ENCODE peak calls at places on chromosome 21, in eight cellular contexts. C is H7, Q is kidney tubule cell, J is HT-29, M is substantia nigra, Y is BE2C, O is HTR-8/SVneo, R is LoVo. A is an unnamed sample.

GRCh38 chr21:40404319-40404906 is 442.5 kb downstream of the DSCAM start:
- DNase-seq in O (no peak), R (no peak), J (no peak), Q (no peak), C (no peak), M (no peak), Y (no peak), A (no peak)

GRCh38 chr21:39258207-39258606 is 55.2 kb downstream of the BRWD1 start:
- DNase-seq in Y (no peak), J (no peak), M (no peak), Q (no peak), O (no peak), R (no peak), C (no peak), A (no peak)

GRCh38 chr21:34884346-34884929 is 164.7 kb downstream of the RUNX1 start:
- DNase-seq in J (peak; percentile 49), C (no peak), Q (peak; percentile 24), M (no peak), R (no peak), O (no peak), Y (no peak), A (no peak)

GRCh38 chr21:16307256-16307655 is 577.5 kb downstream of the USP25 start:
- DNase-seq in R (no peak), M (no peak), Q (no peak), C (no peak), O (no peak), J (no peak), Y (no peak), A (no peak)

GRCh38 chr21:46138383-46138970 is 16.9 kb downstream of the FTCD start:
- DNase-seq in O (no peak), R (no peak), Y (no peak), Q (no peak), M (no peak), C (no peak), J (no peak), A (peak; percentile 84)

GRCh38 chr21:44984428-44984791 is 44.6 kb downstream of the SLX9 start:
- DNase-seq in Y (peak; percentile 32), O (no peak), J (no peak), R (no peak), Q (no peak), C (no peak), M (no peak), A (peak; percentile 89)

GRCh38 chr21:32624726-32625125 is 12.5 kb upstream of the CFAP298 start:
- DNase-seq in Q (peak; percentile 41), C (no peak), R (peak; percentile 69), M (no peak), O (peak; percentile 44), J (no peak), Y (no peak), A (no peak)

GRCh38 chr21:41765393-41765950 is 1.4 kb downstream of the RIPK4 start:
- DNase-seq in J (peak; percentile 42), C (peak; percentile 51), Q (peak; percentile 35), R (no peak), M (no peak), Y (no peak), O (no peak), A (peak; percentile 50)

GRCh38 chr21:41477641-41478318 is 30.2 kb downstream of the TMPRSS2 start:
- DNase-seq in C (peak; percentile 89), Q (peak; percentile 31), R (no peak), O (no peak), M (peak; percentile 13), Y (no peak), J (peak; percentile 46), A (peak; percentile 77)

GRCh38 chr21:42503711-42504110 is 7.7 kb upstream of the RSPH1 start:
- DNase-seq in O (no peak), Q (no peak), M (no peak), J (no peak), Y (no peak), C (no peak), R (no peak), A (no peak)

GRCh38 chr21:35395728-35396127 is 346.6 kb upstream of the RUNX1 start:
- DNase-seq in M (no peak), Y (no peak), C (no peak), J (no peak), R (no peak), O (peak; percentile 45), Q (peak; percentile 73), A (peak; percentile 85)

GRCh38 chr21:36463991-36464390 is 15.9 kb downstream of the CLDN14 start:
- DNase-seq in J (no peak), Y (no peak), M (no peak), C (no peak), O (no peak), Q (peak; percentile 61), R (no peak), A (no peak)

GRCh38 chr21:43203523-43204080 is 34.8 kb downstream of the CRYAA start:
- DNase-seq in J (no peak), Q (no peak), O (no peak), M (no peak), C (no peak), Y (no peak), R (no peak), A (peak; percentile 35)

GRCh38 chr21:42336065-42336464 is 14.7 kb downstream of the TFF2 start:
- DNase-seq in C (peak; percentile 83), O (peak; percentile 18), R (no peak), J (no peak), Y (no peak), M (no peak), Q (peak; percentile 24), A (no peak)

GRCh38 chr21:41364308-41364707 is 2.5 kb downstream of the MX2 start:
- DNase-seq in R (no peak), Q (no peak), M (no peak), C (peak; percentile 23), O (no peak), J (no peak), Y (no peak), A (no peak)

GRCh38 chr21:38377165-38378093 is 120.6 kb downstream of the KCNJ15 start:
- DNase-seq in J (no peak), R (no peak), O (no peak), M (no peak), C (no peak), Y (no peak), Q (no peak), A (peak; percentile 44)

GRCh38 chr21:45108808-45109800 is 34.7 kb downstream of the ADARB1 start:
- DNase-seq in Y (no peak), R (no peak), M (no peak), C (no peak), J (no peak), O (no peak), Q (no peak), A (no peak)

GRCh38 chr21:32303385-32303784 is 4.7 kb downstream of the MRAP start:
- DNase-seq in Q (no peak), M (no peak), R (no peak), Y (no peak), J (no peak), C (no peak), O (no peak), A (no peak)

GRCh38 chr21:41678016-41678935 is 88.6 kb downstream of the RIPK4 start:
- DNase-seq in J (peak; percentile 92), O (peak; percentile 59), Q (peak; percentile 97), R (peak; percentile 94), Y (no peak), C (no peak), M (no peak), A (no peak)

GRCh38 chr21:39373634-39374033 is 24.7 kb upstream of the HMGN1 start:
- DNase-seq in C (peak; percentile 65), J (peak; percentile 26), M (no peak), Q (peak; percentile 55), Y (peak; percentile 36), O (no peak), R (peak; percentile 30), A (peak; percentile 90)

GRCh38 chr21:40832316-40832715 is 14.6 kb downstream of the DSCAM start:
- DNase-seq in R (no peak), Q (no peak), O (no peak), Y (no peak), C (no peak), M (no peak), J (no peak), A (no peak)

GRCh38 chr21:40719615-40720014 is 127.3 kb downstream of the DSCAM start:
- DNase-seq in M (no peak), C (no peak), R (no peak), Y (no peak), J (no peak), O (no peak), Q (no peak), A (no peak)

GRCh38 chr21:27168084-27168483 is 201.2 kb upstream of the ADAMTS5 start:
- DNase-seq in Y (no peak), Q (no peak), R (no peak), M (no peak), O (no peak), J (no peak), C (no peak), A (no peak)

GRCh38 chr21:41973861-41974751 is 20.3 kb upstream of the C2CD2 start:
- DNase-seq in M (no peak), R (no peak), Q (peak; percentile 20), C (peak; percentile 83), J (peak; percentile 31), O (no peak), Y (no peak), A (peak; percentile 77)

GRCh38 chr21:33543505-33544129 is 779 bp downstream of the SON start:
- DNase-seq in O (no peak), M (no peak), R (no peak), J (no peak), Q (peak; percentile 66), Y (peak; percentile 71), C (no peak), A (peak; percentile 53)

GRCh38 chr21:45109831-45110492 is 35.6 kb downstream of the ADARB1 start:
- DNase-seq in Y (no peak), R (no peak), Q (peak; percentile 13), C (no peak), J (no peak), O (no peak), M (no peak), A (peak; percentile 81)

A was measured in osteoblast.